ENCODE peak calls at places on chromosome 15, in five cellular contexts. G, N, D, W and M are unnamed samples.

GRCh38 chr15:41994772-41995475 is 22.6 kb upstream of the EHD4 start:
- DNase-seq in G (no peak), W (no peak), D (no peak), N (no peak), M (no peak)

GRCh38 chr15:29682781-29683180 is 139.5 kb downstream of the TJP1 start:
- DNase-seq in D (no peak), G (no peak), N (no peak), W (no peak), M (no peak)

GRCh38 chr15:71443538-71443937 is 328.3 kb downstream of the THSD4 start:
- DNase-seq in W (peak), D (peak), N (no peak), G (peak), M (peak)

GRCh38 chr15:53974121-53974520 is 4.1 kb upstream of the UNC13C start:
- DNase-seq in G (no peak), N (no peak), D (no peak), W (no peak), M (no peak)

GRCh38 chr15:38860253-38860652 is 295.6 kb upstream of the RASGRP1 start:
- DNase-seq in D (no peak), N (no peak), W (no peak), G (no peak), M (no peak)

GRCh38 chr15:25408929-25409328 is 29.9 kb downstream of the UBE3A start:
- DNase-seq in W (no peak), D (no peak), N (no peak), G (no peak), M (no peak)

GRCh38 chr15:53453253-53454105 is 306.0 kb downstream of the WDR72 start:
- DNase-seq in D (no peak), G (no peak), N (no peak), W (no peak), M (no peak)

GRCh38 chr15:60338810-60339209 is 59.0 kb downstream of the ANXA2 start:
- DNase-seq in G (no peak), N (no peak), W (no peak), D (no peak), M (no peak)

GRCh38 chr15:68589783-68590710 is 11.3 kb downstream of the CORO2B start:
- DNase-seq in D (no peak), W (no peak), N (no peak), G (no peak), M (no peak)

GRCh38 chr15:42845581-42845980 is 75.0 kb downstream of the TTBK2 start:
- DNase-seq in G (no peak), N (no peak), W (no peak), D (no peak), M (no peak)

GRCh38 chr15:94523873-94524272 is 292.5 kb downstream of the MCTP2 start:
- DNase-seq in G (no peak), D (no peak), N (no peak), W (no peak), M (no peak)